ENCODE peak calls at places on chromosome 17, in four cellular contexts. E is NCI-H2107, X is SW 1271, C is renal cortical epithelial cell. O is an unnamed sample.

GRCh38 chr17:53757559-53757958 is 65.2 kb upstream of the KIF2B start:
- DNase-seq in C (no peak), X (no peak), E (no peak), O (no peak)

GRCh38 chr17:47301831-47302230 is 21.9 kb upstream of the EFCAB13 start:
- DNase-seq in C (no peak), X (no peak), E (no peak), O (no peak)

GRCh38 chr17:71472809-71473789 is 647.7 kb upstream of the SOX9 start:
- DNase-seq in X (peak), E (peak), C (peak), O (peak)

GRCh38 chr17:33013596-33014375 is 22.1 kb downstream of the SPACA3 start:
- DNase-seq in E (no peak), C (no peak), X (no peak), O (no peak)

GRCh38 chr17:2995362-2995761 is 68.0 kb downstream of the OR1D5 start:
- DNase-seq in E (no peak), X (no peak), C (no peak), O (no peak)

GRCh38 chr17:27429666-27430382 is 26.4 kb upstream of the KSR1 start:
- DNase-seq in X (no peak), E (no peak), C (no peak), O (no peak)

GRCh38 chr17:81701288-81702071 is 1.7 kb upstream of the MRPL12 start:
- DNase-seq in C (no peak), X (no peak), E (no peak), O (no peak)

GRCh38 chr17:53707546-53707945 is 115.2 kb upstream of the KIF2B start:
- DNase-seq in X (no peak), C (no peak), E (no peak), O (no peak)

GRCh38 chr17:79911430-79912399 is 72.5 kb upstream of the CBX4 start:
- DNase-seq in C (no peak), E (no peak), X (no peak), O (no peak)

GRCh38 chr17:63069245-63069644 is 103.2 kb downstream of the TANC2 start:
- DNase-seq in C (no peak), X (no peak), E (no peak), O (no peak)

GRCh38 chr17:67458203-67458602 is 81.1 kb downstream of the PITPNC1 start:
- DNase-seq in E (no peak), X (no peak), C (no peak), O (no peak)

GRCh38 chr17:57319806-57320205 is 63.5 kb downstream of the MSI2 start:
- DNase-seq in X (no peak), C (no peak), E (no peak), O (no peak)

O was measured in HEK293T.